ENCODE peak calls at places on chromosomes 11 and 22, in ten cellular contexts. One of them, this sample, is unnamed.

GRCh38 chr11:88478136-88478785 is 140.7 kb upstream of the CTSC start:
- DNase-seq in fibroblast of the aortic adventitia: no peak
- DNase-seq in mammary epithelial cell: no peak
- DNase-seq in cardiac muscle cell: no peak
- DNase-seq in astrocyte: no peak
- DNase-seq in thoracic aorta: no peak
- DNase-seq in epithelial cell of esophagus: no peak
- DNase-seq in tibial artery: no peak
- DNase-seq in GM12865: no peak
- DNase-seq in K562: no peak
- DNase-seq in this sample: no peak

GRCh38 chr11:12802418-12803085 is 128.3 kb downstream of the TEAD1 start:
- DNase-seq in fibroblast of the aortic adventitia: peak
- DNase-seq in mammary epithelial cell: peak
- DNase-seq in cardiac muscle cell: peak
- DNase-seq in astrocyte: peak
- DNase-seq in thoracic aorta: no peak
- DNase-seq in epithelial cell of esophagus: peak
- DNase-seq in tibial artery: peak
- DNase-seq in GM12865: peak
- DNase-seq in K562: peak
- DNase-seq in this sample: no peak

GRCh38 chr22:49767355-49768062 is 60.2 kb downstream of the BRD1 start:
- DNase-seq in fibroblast of the aortic adventitia: peak
- DNase-seq in mammary epithelial cell: peak
- DNase-seq in cardiac muscle cell: peak
- DNase-seq in astrocyte: peak
- DNase-seq in thoracic aorta: no peak
- DNase-seq in epithelial cell of esophagus: peak
- DNase-seq in tibial artery: no peak
- DNase-seq in GM12865: peak
- DNase-seq in K562: peak
- DNase-seq in this sample: peak

GRCh38 chr11:65043881-65044501 is 3.0 kb downstream of the SAC3D1 start:
- DNase-seq in fibroblast of the aortic adventitia: peak
- DNase-seq in mammary epithelial cell: peak
- DNase-seq in cardiac muscle cell: peak
- DNase-seq in astrocyte: peak
- DNase-seq in thoracic aorta: no peak
- DNase-seq in epithelial cell of esophagus: no peak
- DNase-seq in tibial artery: peak
- DNase-seq in GM12865: no peak
- DNase-seq in K562: no peak
- DNase-seq in this sample: peak

GRCh38 chr22:45771057-45771456 is 99.4 kb downstream of the ATXN10 start:
- DNase-seq in fibroblast of the aortic adventitia: no peak
- DNase-seq in mammary epithelial cell: no peak
- DNase-seq in cardiac muscle cell: no peak
- DNase-seq in astrocyte: no peak
- DNase-seq in thoracic aorta: no peak
- DNase-seq in epithelial cell of esophagus: no peak
- DNase-seq in tibial artery: no peak
- DNase-seq in GM12865: no peak
- DNase-seq in K562: no peak
- DNase-seq in this sample: no peak

GRCh38 chr22:48270731-48271130 is 1508.3 kb downstream of the TBC1D22A start:
- DNase-seq in fibroblast of the aortic adventitia: no peak
- DNase-seq in mammary epithelial cell: no peak
- DNase-seq in cardiac muscle cell: no peak
- DNase-seq in astrocyte: no peak
- DNase-seq in thoracic aorta: no peak
- DNase-seq in epithelial cell of esophagus: no peak
- DNase-seq in tibial artery: no peak
- DNase-seq in GM12865: no peak
- DNase-seq in K562: no peak
- DNase-seq in this sample: no peak

GRCh38 chr22:19891350-19892248 is 36.9 kb upstream of the GNB1L start:
- DNase-seq in fibroblast of the aortic adventitia: peak
- DNase-seq in mammary epithelial cell: peak
- DNase-seq in cardiac muscle cell: peak
- DNase-seq in astrocyte: peak
- DNase-seq in thoracic aorta: no peak
- DNase-seq in epithelial cell of esophagus: peak
- DNase-seq in tibial artery: no peak
- DNase-seq in GM12865: peak
- DNase-seq in K562: peak
- DNase-seq in this sample: no peak

GRCh38 chr11:9754041-9754471 is 90.2 kb downstream of the SWAP70 start:
- DNase-seq in fibroblast of the aortic adventitia: peak
- DNase-seq in mammary epithelial cell: peak
- DNase-seq in cardiac muscle cell: no peak
- DNase-seq in astrocyte: no peak
- DNase-seq in thoracic aorta: no peak
- DNase-seq in epithelial cell of esophagus: peak
- DNase-seq in tibial artery: no peak
- DNase-seq in GM12865: no peak
- DNase-seq in K562: no peak
- DNase-seq in this sample: no peak

GRCh38 chr11:100719362-100719761 is 32.3 kb downstream of the ARHGAP42 start:
- DNase-seq in fibroblast of the aortic adventitia: peak
- DNase-seq in mammary epithelial cell: peak
- DNase-seq in cardiac muscle cell: peak
- DNase-seq in astrocyte: peak
- DNase-seq in thoracic aorta: no peak
- DNase-seq in epithelial cell of esophagus: peak
- DNase-seq in tibial artery: no peak
- DNase-seq in GM12865: no peak
- DNase-seq in K562: no peak
- DNase-seq in this sample: no peak

GRCh38 chr11:113286509-113287497 is 27.6 kb upstream of the TTC12 start:
- DNase-seq in fibroblast of the aortic adventitia: peak
- DNase-seq in mammary epithelial cell: no peak
- DNase-seq in cardiac muscle cell: peak
- DNase-seq in astrocyte: peak
- DNase-seq in thoracic aorta: no peak
- DNase-seq in epithelial cell of esophagus: no peak
- DNase-seq in tibial artery: no peak
- DNase-seq in GM12865: no peak
- DNase-seq in K562: no peak
- DNase-seq in this sample: peak

GRCh38 chr11:70537576-70538571 is 139.5 kb downstream of the CTTN start:
- DNase-seq in fibroblast of the aortic adventitia: no peak
- DNase-seq in mammary epithelial cell: no peak
- DNase-seq in cardiac muscle cell: no peak
- DNase-seq in astrocyte: no peak
- DNase-seq in thoracic aorta: no peak
- DNase-seq in epithelial cell of esophagus: no peak
- DNase-seq in tibial artery: no peak
- DNase-seq in GM12865: no peak
- DNase-seq in K562: no peak
- DNase-seq in this sample: no peak

GRCh38 chr11:61293869-61294716 is 1.0 kb downstream of the VWCE start:
- DNase-seq in fibroblast of the aortic adventitia: peak
- DNase-seq in mammary epithelial cell: peak
- DNase-seq in cardiac muscle cell: peak
- DNase-seq in astrocyte: no peak
- DNase-seq in thoracic aorta: peak
- DNase-seq in epithelial cell of esophagus: peak
- DNase-seq in tibial artery: peak
- DNase-seq in GM12865: peak
- DNase-seq in K562: no peak
- DNase-seq in this sample: no peak

GRCh38 chr11:31542862-31543261 is 33.3 kb downstream of the ELP4 start:
- DNase-seq in fibroblast of the aortic adventitia: no peak
- DNase-seq in mammary epithelial cell: no peak
- DNase-seq in cardiac muscle cell: no peak
- DNase-seq in astrocyte: no peak
- DNase-seq in thoracic aorta: no peak
- DNase-seq in epithelial cell of esophagus: no peak
- DNase-seq in tibial artery: no peak
- DNase-seq in GM12865: no peak
- DNase-seq in K562: no peak
- DNase-seq in this sample: no peak
- H3K4me3 ChIP-seq in fibroblast of the aortic adventitia: no peak
- H3K4me3 ChIP-seq in mammary epithelial cell: no peak
- H3K4me3 ChIP-seq in cardiac muscle cell: no peak
- H3K4me3 ChIP-seq in astrocyte: no peak
- H3K4me3 ChIP-seq in thoracic aorta: no peak
- H3K4me3 ChIP-seq in epithelial cell of esophagus: no peak
- H3K4me3 ChIP-seq in tibial artery: no peak
- H3K4me3 ChIP-seq in GM12865: no peak
- H3K4me3 ChIP-seq in K562: no peak
- H3K4me3 ChIP-seq in this sample: no peak

GRCh38 chr11:133829566-133829965 is 15.7 kb downstream of the SPATA19 start:
- DNase-seq in fibroblast of the aortic adventitia: no peak
- DNase-seq in mammary epithelial cell: no peak
- DNase-seq in cardiac muscle cell: no peak
- DNase-seq in astrocyte: no peak
- DNase-seq in thoracic aorta: no peak
- DNase-seq in epithelial cell of esophagus: no peak
- DNase-seq in tibial artery: no peak
- DNase-seq in GM12865: no peak
- DNase-seq in K562: no peak
- DNase-seq in this sample: no peak

GRCh38 chr11:133833101-133833898 is 12.0 kb downstream of the SPATA19 start:
- DNase-seq in fibroblast of the aortic adventitia: no peak
- DNase-seq in mammary epithelial cell: no peak
- DNase-seq in cardiac muscle cell: no peak
- DNase-seq in astrocyte: no peak
- DNase-seq in thoracic aorta: no peak
- DNase-seq in epithelial cell of esophagus: no peak
- DNase-seq in tibial artery: no peak
- DNase-seq in GM12865: no peak
- DNase-seq in K562: no peak
- DNase-seq in this sample: no peak

GRCh38 chr11:133828861-133829260 is 16.5 kb downstream of the SPATA19 start:
- DNase-seq in fibroblast of the aortic adventitia: no peak
- DNase-seq in mammary epithelial cell: no peak
- DNase-seq in cardiac muscle cell: no peak
- DNase-seq in astrocyte: no peak
- DNase-seq in thoracic aorta: no peak
- DNase-seq in epithelial cell of esophagus: no peak
- DNase-seq in tibial artery: no peak
- DNase-seq in GM12865: no peak
- DNase-seq in K562: no peak
- DNase-seq in this sample: no peak

GRCh38 chr11:133832096-133833081 is 12.9 kb downstream of the SPATA19 start:
- DNase-seq in fibroblast of the aortic adventitia: no peak
- DNase-seq in mammary epithelial cell: no peak
- DNase-seq in cardiac muscle cell: no peak
- DNase-seq in astrocyte: no peak
- DNase-seq in thoracic aorta: no peak
- DNase-seq in epithelial cell of esophagus: no peak
- DNase-seq in tibial artery: no peak
- DNase-seq in GM12865: no peak
- DNase-seq in K562: no peak
- DNase-seq in this sample: no peak

DNA sequence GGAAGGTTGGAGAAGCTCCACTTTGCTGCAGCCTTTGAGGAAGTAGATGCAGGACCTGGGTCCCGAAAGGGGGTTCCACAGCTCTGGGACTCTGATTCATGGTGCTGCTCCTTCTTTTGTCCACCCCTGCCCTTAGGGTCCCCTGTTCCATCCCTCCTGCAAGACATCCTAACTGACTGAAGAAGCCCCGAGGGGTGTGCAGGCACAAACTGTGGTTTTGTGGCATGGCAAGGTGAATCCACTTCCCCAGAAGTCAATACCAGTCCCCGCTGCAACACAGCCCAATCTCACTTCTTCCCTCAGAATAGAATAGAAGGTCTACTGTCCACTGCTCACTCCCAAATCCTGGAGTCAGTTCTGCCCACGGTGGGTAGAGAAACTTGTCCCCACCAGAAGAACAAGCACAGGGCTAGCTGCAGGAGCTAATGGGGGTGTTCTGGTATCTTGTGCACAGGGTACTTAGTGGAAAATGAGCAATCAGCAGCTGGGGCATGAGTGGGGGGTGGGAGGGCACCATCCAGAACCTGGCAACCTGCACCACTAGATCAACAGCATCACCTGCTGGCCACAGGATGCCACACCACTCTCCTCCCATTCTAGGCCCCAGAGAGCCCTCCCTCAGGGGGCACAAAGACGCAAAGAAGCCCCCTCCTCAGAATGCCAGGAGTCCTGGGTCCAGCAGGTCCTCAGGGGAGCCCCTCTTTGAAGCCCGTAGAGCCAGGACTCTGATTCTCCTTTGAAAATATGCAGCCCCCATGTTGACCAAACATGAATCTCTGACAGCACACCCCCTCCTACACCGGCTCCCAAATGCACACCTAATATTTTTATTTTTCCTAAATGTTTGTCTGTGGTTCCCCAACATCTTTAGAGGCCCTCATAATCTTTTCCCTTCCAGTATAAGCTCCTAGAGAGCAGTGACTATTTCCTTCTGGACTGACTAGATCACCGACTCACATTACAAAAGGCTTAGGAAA is 14.1 kb downstream of the SPATA19 start:
- DNase-seq in fibroblast of the aortic adventitia: no peak
- DNase-seq in mammary epithelial cell: no peak
- DNase-seq in cardiac muscle cell: no peak
- DNase-seq in astrocyte: no peak
- DNase-seq in thoracic aorta: no peak
- DNase-seq in epithelial cell of esophagus: no peak
- DNase-seq in tibial artery: no peak
- DNase-seq in GM12865: no peak
- DNase-seq in K562: no peak
- DNase-seq in this sample: no peak
- TF ChIP-seq CTCF in fibroblast of the aortic adventitia: no peak
- TF ChIP-seq CTCF in mammary epithelial cell: peak
- TF ChIP-seq CTCF in cardiac muscle cell: peak
- TF ChIP-seq CTCF in astrocyte: no peak
- TF ChIP-seq CTCF in thoracic aorta: no peak
- TF ChIP-seq CTCF in epithelial cell of esophagus: no peak
- TF ChIP-seq CTCF in tibial artery: no peak
- TF ChIP-seq CTCF in GM12865: peak
- TF ChIP-seq CTCF in K562: no peak
- TF ChIP-seq CTCF in this sample: no peak

GRCh38 chr11:110431212-110432073 is 1.7 kb downstream of the FDX1 start:
- DNase-seq in fibroblast of the aortic adventitia: peak
- DNase-seq in mammary epithelial cell: peak
- DNase-seq in cardiac muscle cell: peak
- DNase-seq in astrocyte: no peak
- DNase-seq in thoracic aorta: no peak
- DNase-seq in epithelial cell of esophagus: peak
- DNase-seq in tibial artery: no peak
- DNase-seq in GM12865: peak
- DNase-seq in K562: no peak
- DNase-seq in this sample: no peak
- H3K4me3 ChIP-seq in fibroblast of the aortic adventitia: peak
- H3K4me3 ChIP-seq in mammary epithelial cell: peak
- H3K4me3 ChIP-seq in cardiac muscle cell: peak
- H3K4me3 ChIP-seq in astrocyte: peak
- H3K4me3 ChIP-seq in thoracic aorta: peak
- H3K4me3 ChIP-seq in epithelial cell of esophagus: peak
- H3K4me3 ChIP-seq in tibial artery: peak
- H3K4me3 ChIP-seq in GM12865: peak
- H3K4me3 ChIP-seq in K562: peak
- H3K4me3 ChIP-seq in this sample: peak

DNA sequence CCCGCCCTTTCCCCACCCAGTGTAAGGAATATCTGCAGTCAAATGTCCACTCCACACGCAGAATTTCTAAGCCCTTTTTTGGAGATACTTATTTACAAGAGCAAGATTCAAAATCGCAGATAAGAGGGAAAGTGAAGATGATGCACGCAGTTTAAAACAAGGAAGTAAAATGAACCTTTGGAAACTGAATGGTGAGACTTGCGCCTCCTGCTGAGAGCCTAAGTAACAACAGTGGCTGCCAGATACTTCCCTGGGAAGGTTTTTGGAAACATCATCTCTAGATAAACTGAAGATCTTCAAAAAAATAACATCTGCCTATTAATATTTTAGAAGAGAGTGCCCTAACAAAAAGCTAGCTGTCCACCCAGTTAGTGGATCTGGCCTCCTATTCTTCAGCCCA is 963.1 kb upstream of the FAT3 start:
- DNase-seq in fibroblast of the aortic adventitia: no peak
- DNase-seq in mammary epithelial cell: no peak
- DNase-seq in cardiac muscle cell: no peak
- DNase-seq in astrocyte: no peak
- DNase-seq in thoracic aorta: no peak
- DNase-seq in epithelial cell of esophagus: no peak
- DNase-seq in tibial artery: no peak
- DNase-seq in GM12865: no peak
- DNase-seq in K562: no peak
- DNase-seq in this sample: no peak
- TF ChIP-seq CTCF in fibroblast of the aortic adventitia: no peak
- TF ChIP-seq CTCF in mammary epithelial cell: peak
- TF ChIP-seq CTCF in cardiac muscle cell: no peak
- TF ChIP-seq CTCF in astrocyte: no peak
- TF ChIP-seq CTCF in thoracic aorta: no peak
- TF ChIP-seq CTCF in epithelial cell of esophagus: no peak
- TF ChIP-seq CTCF in tibial artery: no peak
- TF ChIP-seq CTCF in GM12865: peak
- TF ChIP-seq CTCF in K562: no peak
- TF ChIP-seq CTCF in this sample: no peak